ENCODE peak calls at places on chromosomes 4 and X, in ten cellular contexts. G, E, D, M, P, H, Q, I, U and W are unnamed samples.

GRCh38 chrX:100264200-100264599 is 145.9 kb downstream of the PCDH19 start:
- DNase-seq in P (no peak), H (no peak), G (no peak), I (no peak), Q (no peak), D (no peak), U (no peak), M (no peak), E (no peak), W (peak; percentile 16)

GRCh38 chrX:133544105-133544504 is 128.8 kb upstream of the GPC4 start:
- DNase-seq in U (no peak), H (no peak), I (no peak), E (peak; percentile 4), M (no peak), D (peak; percentile 42), P (no peak), Q (peak; percentile 51), G (no peak), W (peak; percentile 78)

GRCh38 chr4:173448103-173448502 is 49.2 kb upstream of the SCRG1 start:
- DNase-seq in P (peak; percentile 96), I (peak; percentile 26), H (no peak), E (no peak), M (no peak), G (no peak), Q (no peak), U (no peak), D (no peak), W (no peak)

GRCh38 chrX:11401966-11402365 is 108.8 kb downstream of the AMELX start:
- DNase-seq in E (no peak), I (no peak), H (no peak), Q (no peak), D (peak; percentile 32), U (no peak), M (no peak), G (no peak), P (no peak), W (no peak)

GRCh38 chrX:129360175-129360574 is 163.1 kb downstream of the SMARCA1 start:
- DNase-seq in Q (peak; percentile 85), P (peak; percentile 25), U (peak; percentile 67), G (peak; percentile 13), H (peak; percentile 3), E (peak; percentile 22), I (peak; percentile 16), M (peak; percentile 12), D (peak; percentile 54), W (peak; percentile 34)

GRCh38 chr4:186724048-186724860 is 598 bp upstream of the FAT1 start:
- DNase-seq in P (no peak), I (no peak), M (no peak), E (peak; percentile 63), D (peak; percentile 75), Q (peak; percentile 88), H (no peak), U (peak; percentile 17), G (peak; percentile 18), W (peak; percentile 39)

GRCh38 chrX:108224218-108224617 is 132.6 kb downstream of the ATG4A start:
- DNase-seq in E (no peak), G (no peak), P (no peak), D (no peak), I (no peak), M (no peak), H (no peak), Q (no peak), U (no peak), W (no peak)

GRCh38 chr4:110124721-110125120 is 73.7 kb downstream of the ELOVL6 start:
- DNase-seq in P (no peak), H (no peak), U (no peak), G (no peak), E (no peak), I (no peak), D (no peak), Q (no peak), M (no peak), W (no peak)

GRCh38 chr4:128954941-128955340 is 138.4 kb downstream of the SCLT1 start:
- DNase-seq in I (no peak), H (no peak), U (no peak), Q (no peak), E (no peak), P (no peak), M (no peak), G (no peak), D (no peak), W (no peak)

GRCh38 chr4:10198365-10198764 is 81.8 kb upstream of the WDR1 start:
- DNase-seq in H (no peak), I (no peak), M (no peak), D (no peak), Q (peak; percentile 55), U (no peak), E (no peak), P (no peak), G (no peak), W (no peak)

GRCh38 chrX:69286546-69286906 is 121.3 kb upstream of the PJA1 start:
- DNase-seq in Q (no peak), E (no peak), H (no peak), P (no peak), G (no peak), M (no peak), I (no peak), D (no peak), U (no peak), W (no peak)

GRCh38 chrX:30652527-30653414 is 452 bp upstream of the GK start:
- DNase-seq in U (peak; percentile 90), P (peak; percentile 65), D (peak; percentile 90), I (peak; percentile 94), H (peak; percentile 93), E (peak; percentile 87), M (peak; percentile 82), G (peak; percentile 75), Q (peak; percentile 97), W (peak; percentile 85)

GRCh38 chr4:114136067-114136466 is 156.6 kb upstream of the ARSJ start:
- DNase-seq in G (no peak), I (no peak), D (no peak), P (no peak), U (no peak), H (no peak), M (no peak), Q (no peak), E (no peak), W (peak; percentile 1)

GRCh38 chr4:9988349-9988748 is 32.9 kb downstream of the SLC2A9 start:
- DNase-seq in I (no peak), M (no peak), P (no peak), H (no peak), D (peak; percentile 66), E (no peak), Q (no peak), G (no peak), U (no peak), W (no peak)

GRCh38 chr4:153432971-153433752 is 33.0 kb upstream of the TMEM131L start:
- DNase-seq in M (peak; percentile 37), E (peak; percentile 29), I (no peak), U (peak; percentile 59), Q (peak; percentile 83), D (peak; percentile 97), P (peak; percentile 75), G (peak; percentile 5), H (peak; percentile 79), W (peak; percentile 94)

GRCh38 chrX:43618376-43619205 is 37.5 kb upstream of the MAOA start:
- DNase-seq in I (no peak), U (no peak), P (no peak), Q (peak; percentile 75), G (no peak), M (no peak), H (no peak), D (no peak), E (no peak), W (no peak)

GRCh38 chr4:77473509-77473908 is 132.1 kb upstream of the CXCL13 start:
- DNase-seq in H (no peak), U (peak; percentile 54), G (no peak), M (no peak), P (no peak), Q (peak; percentile 64), D (peak; percentile 19), I (no peak), E (peak; percentile 11), W (no peak)

GRCh38 chr4:16056681-16057400 is 27.0 kb downstream of the PROM1 start:
- DNase-seq in D (no peak), U (peak; percentile 27), Q (no peak), M (no peak), H (no peak), I (no peak), E (no peak), P (peak; percentile 76), G (no peak), W (no peak)

GRCh38 chr4:151887151-151887815 is 126.5 kb upstream of the GATB start:
- DNase-seq in D (peak; percentile 52), Q (no peak), E (no peak), H (no peak), M (no peak), P (no peak), G (no peak), U (no peak), I (no peak), W (peak; percentile 55)

GRCh38 chr4:17055788-17056187 is 157.3 kb upstream of the LDB2 start:
- DNase-seq in U (no peak), H (no peak), P (no peak), I (no peak), G (no peak), D (peak; percentile 97), E (no peak), M (no peak), Q (peak; percentile 58), W (no peak)

GRCh38 chr4:6023766-6024165 is 5.5 kb upstream of the C4orf50 start:
- DNase-seq in U (no peak), G (no peak), E (no peak), Q (no peak), H (no peak), D (no peak), I (no peak), P (no peak), M (no peak), W (no peak)

GRCh38 chrX:54288277-54288676 is 69.6 kb downstream of the WNK3 start:
- DNase-seq in I (no peak), G (no peak), E (no peak), H (no peak), P (no peak), Q (no peak), D (peak; percentile 34), U (no peak), M (no peak), W (no peak)

GRCh38 chr4:10457255-10457801 is at the start of gene ZNF518B:
- DNase-seq in M (peak; percentile 64), I (peak; percentile 1), H (peak; percentile 81), D (peak; percentile 61), Q (peak; percentile 91), U (peak; percentile 69), P (no peak), G (peak; percentile 52), E (peak; percentile 81), W (peak; percentile 55)

GRCh38 chrX:78199851-78200250 is 60.4 kb upstream of the TAF9B start:
- DNase-seq in P (no peak), I (no peak), E (no peak), D (peak; percentile 12), Q (no peak), M (no peak), H (no peak), G (peak; percentile 36), U (peak; percentile 28), W (peak; percentile 8)

GRCh38 chr4:67134616-67135015 is 410.7 kb downstream of the CENPC start:
- DNase-seq in U (no peak), I (no peak), Q (no peak), G (no peak), H (no peak), E (no peak), D (peak; percentile 3), P (no peak), M (no peak), W (no peak)

GRCh38 chr4:173696011-173696410 is 166.0 kb upstream of the HAND2 start:
- DNase-seq in G (no peak), E (no peak), Q (no peak), P (no peak), H (no peak), M (no peak), U (no peak), I (no peak), D (no peak), W (no peak)

GRCh38 chr4:100816646-100817045 is 298.8 kb upstream of the EMCN start:
- DNase-seq in H (no peak), U (no peak), M (no peak), G (no peak), D (peak; percentile 22), Q (no peak), I (no peak), P (no peak), E (no peak), W (peak; percentile 40)